ENCODE peak calls at places on chromosomes 7 and 10, in four cellular contexts. M is amniotic epithelial cell; R is stimulated activated CD4-positive, alpha-beta T cell treated with anti-CD3 and anti-CD28 coated beads, Interleukin-2, amount 100 ng/mL, for 48 hours; J is CD4-positive, alpha-beta T cell. Y is an unnamed sample.

GRCh38 chr7:44275829-44276570 is 49.4 kb downstream of the CAMK2B start:
- DNase-seq in J (no peak), M (no peak), R (no peak), Y (no peak)

GRCh38 chr10:98446656-98447221 is at the start of gene HPS1:
- DNase-seq in R (peak; percentile 80), J (peak; percentile 74), M (peak; percentile 48), Y (peak; percentile 86)

GRCh38 chr7:69695998-69696657 is 97.9 kb downstream of the AUTS2 start:
- DNase-seq in M (no peak), J (no peak), R (no peak), Y (no peak)

GRCh38 chr10:14039968-14040668 is 290.6 kb downstream of the FRMD4A start:
- DNase-seq in M (peak; percentile 96), R (no peak), J (no peak), Y (no peak)

GRCh38 chr10:25531662-25532061 is 356.9 kb downstream of the GPR158 start:
- DNase-seq in M (peak; percentile 55), J (no peak), R (no peak), Y (no peak)

GRCh38 chr10:60574388-60574787 is 184.7 kb upstream of the ANK3 start:
- DNase-seq in R (no peak), J (no peak), M (no peak), Y (no peak)

GRCh38 chr7:132646064-132646463 is 69.8 kb upstream of the PLXNA4 start:
- DNase-seq in M (no peak), R (no peak), J (no peak), Y (no peak)

GRCh38 chr10:48946891-48947500 is 7.4 kb upstream of the LRRC18 start:
- DNase-seq in M (no peak), J (no peak), R (no peak), Y (no peak)

GRCh38 chr10:116891208-116891607 is 41.9 kb downstream of the ENO4 start:
- DNase-seq in M (peak; percentile 45), R (no peak), J (no peak), Y (peak; percentile 61)

GRCh38 chr7:12458520-12459131 is 55.0 kb upstream of the VWDE start:
- DNase-seq in M (peak; percentile 35), R (no peak), J (no peak), Y (no peak)

GRCh38 chr10:124294811-124295770 is 123.6 kb downstream of the OAT start:
- DNase-seq in R (no peak), J (no peak), M (no peak), Y (no peak)

Y was measured in colonic mucosa.